ENCODE peak calls at places on chromosomes 6 and 20, in four cellular contexts. One of them, this sample, is unnamed.

GRCh38 chr6:52284131-52284459 is 447 bp downstream of the MCM3 start:
- DNase-seq in GM20000: peak
- DNase-seq in ascending aorta: peak
- DNase-seq in fibroblast of villous mesenchyme: no peak
- DNase-seq in this sample: no peak

GRCh38 chr20:31922588-31922987 is 29.3 kb downstream of the PDRG1 start:
- DNase-seq in GM20000: no peak
- DNase-seq in ascending aorta: no peak
- DNase-seq in fibroblast of villous mesenchyme: no peak
- DNase-seq in this sample: no peak

GRCh38 chr20:31835977-31836852 is 9.2 kb downstream of the FOXS1 start:
- DNase-seq in GM20000: peak
- DNase-seq in ascending aorta: peak
- DNase-seq in fibroblast of villous mesenchyme: peak
- DNase-seq in this sample: peak

GRCh38 chr6:14459315-14459714 is 341.7 kb downstream of the CD83 start:
- DNase-seq in GM20000: no peak
- DNase-seq in ascending aorta: no peak
- DNase-seq in fibroblast of villous mesenchyme: no peak
- DNase-seq in this sample: no peak

GRCh38 chr6:46815130-46815529 is 21.9 kb downstream of the MEP1A start:
- DNase-seq in GM20000: no peak
- DNase-seq in ascending aorta: no peak
- DNase-seq in fibroblast of villous mesenchyme: no peak
- DNase-seq in this sample: no peak

GRCh38 chr6:150877928-150878327 is 12.4 kb downstream of the MTHFD1L start:
- DNase-seq in GM20000: no peak
- DNase-seq in ascending aorta: peak
- DNase-seq in fibroblast of villous mesenchyme: no peak
- DNase-seq in this sample: no peak

GRCh38 chr6:127900935-127901334 is at the start of gene THEMIS:
- DNase-seq in GM20000: no peak
- DNase-seq in ascending aorta: no peak
- DNase-seq in fibroblast of villous mesenchyme: no peak
- DNase-seq in this sample: no peak

GRCh38 chr6:99613398-99613704 is 6.7 kb downstream of the PRDM13 start:
- DNase-seq in GM20000: peak
- DNase-seq in ascending aorta: no peak
- DNase-seq in fibroblast of villous mesenchyme: peak
- DNase-seq in this sample: peak

GRCh38 chr20:56418385-56418861 is 6.4 kb downstream of the CASS4 start:
- DNase-seq in GM20000: no peak
- DNase-seq in ascending aorta: no peak
- DNase-seq in fibroblast of villous mesenchyme: peak
- DNase-seq in this sample: no peak

GRCh38 chr6:40322336-40322735 is 264.8 kb downstream of the LRFN2 start:
- DNase-seq in GM20000: no peak
- DNase-seq in ascending aorta: no peak
- DNase-seq in fibroblast of villous mesenchyme: no peak
- DNase-seq in this sample: no peak

GRCh38 chr6:169868458-169868857 is 117.0 kb downstream of the ERMARD start:
- DNase-seq in GM20000: peak
- DNase-seq in ascending aorta: no peak
- DNase-seq in fibroblast of villous mesenchyme: no peak
- DNase-seq in this sample: no peak

GRCh38 chr6:168088161-168089106 is 9.4 kb upstream of the FRMD1 start:
- DNase-seq in GM20000: no peak
- DNase-seq in ascending aorta: no peak
- DNase-seq in fibroblast of villous mesenchyme: peak
- DNase-seq in this sample: no peak

GRCh38 chr20:56249244-56249955 is 868 bp downstream of the MC3R start:
- DNase-seq in GM20000: peak
- DNase-seq in ascending aorta: no peak
- DNase-seq in fibroblast of villous mesenchyme: peak
- DNase-seq in this sample: peak

GRCh38 chr20:57995381-57995977 is 233.0 kb downstream of the ANKRD60 start:
- DNase-seq in GM20000: no peak
- DNase-seq in ascending aorta: no peak
- DNase-seq in fibroblast of villous mesenchyme: no peak
- DNase-seq in this sample: no peak

GRCh38 chr20:31909253-31910070 is 39.0 kb downstream of the TTLL9 start:
- DNase-seq in GM20000: no peak
- DNase-seq in ascending aorta: no peak
- DNase-seq in fibroblast of villous mesenchyme: no peak
- DNase-seq in this sample: no peak

GRCh38 chr6:44167567-44167966 is 8.9 kb downstream of the CAPN11 start:
- DNase-seq in GM20000: no peak
- DNase-seq in ascending aorta: no peak
- DNase-seq in fibroblast of villous mesenchyme: no peak
- DNase-seq in this sample: no peak

GRCh38 chr6:118893095-118893881 is 664 bp upstream of the ASF1A start:
- DNase-seq in GM20000: peak
- DNase-seq in ascending aorta: peak
- DNase-seq in fibroblast of villous mesenchyme: peak
- DNase-seq in this sample: peak

GRCh38 chr6:30615958-30616810 is 859 bp downstream of the PPP1R10 start:
- DNase-seq in GM20000: no peak
- DNase-seq in ascending aorta: no peak
- DNase-seq in fibroblast of villous mesenchyme: peak
- DNase-seq in this sample: no peak

GRCh38 chr6:7899046-7899888 is 11.3 kb downstream of the TXNDC5 start:
- DNase-seq in GM20000: peak
- DNase-seq in ascending aorta: no peak
- DNase-seq in fibroblast of villous mesenchyme: no peak
- DNase-seq in this sample: peak

GRCh38 chr6:39517763-39518162 is 195.3 kb upstream of the KCNK16 start:
- DNase-seq in GM20000: no peak
- DNase-seq in ascending aorta: no peak
- DNase-seq in fibroblast of villous mesenchyme: peak
- DNase-seq in this sample: no peak

GRCh38 chr20:55977723-55978481 is 27.4 kb downstream of the CBLN4 start:
- DNase-seq in GM20000: no peak
- DNase-seq in ascending aorta: no peak
- DNase-seq in fibroblast of villous mesenchyme: no peak
- DNase-seq in this sample: no peak

GRCh38 chr6:3798211-3798909 is 46.8 kb upstream of the PXDC1 start:
- DNase-seq in GM20000: no peak
- DNase-seq in ascending aorta: no peak
- DNase-seq in fibroblast of villous mesenchyme: no peak
- DNase-seq in this sample: no peak

GRCh38 chr6:41561386-41561785 is 15.2 kb downstream of the FOXP4 start:
- DNase-seq in GM20000: no peak
- DNase-seq in ascending aorta: no peak
- DNase-seq in fibroblast of villous mesenchyme: no peak
- DNase-seq in this sample: no peak

GRCh38 chr6:53979468-53980067 is 131.7 kb upstream of the MLIP start:
- DNase-seq in GM20000: peak
- DNase-seq in ascending aorta: no peak
- DNase-seq in fibroblast of villous mesenchyme: peak
- DNase-seq in this sample: peak

GRCh38 chr6:148053209-148053608 is 289.4 kb upstream of the SASH1 start:
- DNase-seq in GM20000: no peak
- DNase-seq in ascending aorta: no peak
- DNase-seq in fibroblast of villous mesenchyme: no peak
- DNase-seq in this sample: no peak

GRCh38 chr6:148054219-148054618 is 288.4 kb upstream of the SASH1 start:
- DNase-seq in GM20000: no peak
- DNase-seq in ascending aorta: no peak
- DNase-seq in fibroblast of villous mesenchyme: no peak
- DNase-seq in this sample: no peak

GRCh38 chr6:148053796-148054195 is 288.8 kb upstream of the SASH1 start:
- DNase-seq in GM20000: no peak
- DNase-seq in ascending aorta: no peak
- DNase-seq in fibroblast of villous mesenchyme: no peak
- DNase-seq in this sample: no peak

GRCh38 chr6:148059869-148060268 is 282.8 kb upstream of the SASH1 start:
- DNase-seq in GM20000: no peak
- DNase-seq in ascending aorta: no peak
- DNase-seq in fibroblast of villous mesenchyme: no peak
- DNase-seq in this sample: no peak

GRCh38 chr6:148055410-148055809 is 287.2 kb upstream of the SASH1 start:
- DNase-seq in GM20000: no peak
- DNase-seq in ascending aorta: no peak
- DNase-seq in fibroblast of villous mesenchyme: no peak
- DNase-seq in this sample: no peak
- TF ChIP-seq CTCF in GM20000: no peak
- TF ChIP-seq CTCF in ascending aorta: no peak
- TF ChIP-seq CTCF in fibroblast of villous mesenchyme: no peak
- TF ChIP-seq CTCF in this sample: no peak

DNA sequence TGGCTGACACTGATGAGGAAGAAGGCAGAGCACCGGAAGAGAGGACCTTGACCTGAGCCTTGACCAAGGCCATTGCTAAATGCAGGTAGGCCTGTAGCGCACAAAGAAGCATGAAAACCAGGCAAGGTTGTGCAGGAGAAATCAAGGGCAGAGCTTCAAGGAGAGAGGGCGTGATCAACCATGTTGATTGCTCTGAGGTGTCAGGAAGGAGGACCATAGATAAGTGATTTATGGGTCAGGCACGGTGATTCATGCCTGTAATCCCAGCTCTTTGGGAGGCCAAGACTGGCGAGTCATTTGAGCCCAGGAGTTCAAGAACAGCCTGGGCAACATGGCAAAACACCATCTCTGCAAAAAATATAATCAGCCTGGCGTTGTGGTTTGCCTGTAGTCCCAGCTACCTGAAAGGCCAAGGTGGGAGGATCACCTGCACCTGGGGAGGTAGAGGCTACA is 12.4 kb downstream of the PLCG1 start:
- DNase-seq in GM20000: no peak
- DNase-seq in ascending aorta: no peak
- DNase-seq in fibroblast of villous mesenchyme: peak
- DNase-seq in this sample: no peak
- TF ChIP-seq CTCF in GM20000: no peak
- TF ChIP-seq CTCF in ascending aorta: no peak
- TF ChIP-seq CTCF in fibroblast of villous mesenchyme: no peak
- TF ChIP-seq CTCF in this sample: no peak

GRCh38 chr6:157021267-157022021 is 244.3 kb downstream of the ARID1B start:
- DNase-seq in GM20000: peak
- DNase-seq in ascending aorta: peak
- DNase-seq in fibroblast of villous mesenchyme: peak
- DNase-seq in this sample: peak
- TF ChIP-seq CTCF in GM20000: peak
- TF ChIP-seq CTCF in ascending aorta: peak
- TF ChIP-seq CTCF in fibroblast of villous mesenchyme: peak
- TF ChIP-seq CTCF in this sample: peak

GRCh38 chr6:34237316-34237721 is 646 bp downstream of the HMGA1 start:
- DNase-seq in GM20000: peak
- DNase-seq in ascending aorta: peak
- DNase-seq in fibroblast of villous mesenchyme: no peak
- DNase-seq in this sample: peak

GRCh38 chr6:34237722-34238506 is 1.2 kb downstream of the HMGA1 start:
- DNase-seq in GM20000: peak
- DNase-seq in ascending aorta: peak
- DNase-seq in fibroblast of villous mesenchyme: peak
- DNase-seq in this sample: peak

GRCh38 chr6:34234667-34235604 is 1.7 kb upstream of the HMGA1 start:
- DNase-seq in GM20000: peak
- DNase-seq in ascending aorta: peak
- DNase-seq in fibroblast of villous mesenchyme: no peak
- DNase-seq in this sample: peak

GRCh38 chr6:34235605-34236422 is 859 bp upstream of the HMGA1 start:
- DNase-seq in GM20000: peak
- DNase-seq in ascending aorta: peak
- DNase-seq in fibroblast of villous mesenchyme: peak
- DNase-seq in this sample: peak

DNA sequence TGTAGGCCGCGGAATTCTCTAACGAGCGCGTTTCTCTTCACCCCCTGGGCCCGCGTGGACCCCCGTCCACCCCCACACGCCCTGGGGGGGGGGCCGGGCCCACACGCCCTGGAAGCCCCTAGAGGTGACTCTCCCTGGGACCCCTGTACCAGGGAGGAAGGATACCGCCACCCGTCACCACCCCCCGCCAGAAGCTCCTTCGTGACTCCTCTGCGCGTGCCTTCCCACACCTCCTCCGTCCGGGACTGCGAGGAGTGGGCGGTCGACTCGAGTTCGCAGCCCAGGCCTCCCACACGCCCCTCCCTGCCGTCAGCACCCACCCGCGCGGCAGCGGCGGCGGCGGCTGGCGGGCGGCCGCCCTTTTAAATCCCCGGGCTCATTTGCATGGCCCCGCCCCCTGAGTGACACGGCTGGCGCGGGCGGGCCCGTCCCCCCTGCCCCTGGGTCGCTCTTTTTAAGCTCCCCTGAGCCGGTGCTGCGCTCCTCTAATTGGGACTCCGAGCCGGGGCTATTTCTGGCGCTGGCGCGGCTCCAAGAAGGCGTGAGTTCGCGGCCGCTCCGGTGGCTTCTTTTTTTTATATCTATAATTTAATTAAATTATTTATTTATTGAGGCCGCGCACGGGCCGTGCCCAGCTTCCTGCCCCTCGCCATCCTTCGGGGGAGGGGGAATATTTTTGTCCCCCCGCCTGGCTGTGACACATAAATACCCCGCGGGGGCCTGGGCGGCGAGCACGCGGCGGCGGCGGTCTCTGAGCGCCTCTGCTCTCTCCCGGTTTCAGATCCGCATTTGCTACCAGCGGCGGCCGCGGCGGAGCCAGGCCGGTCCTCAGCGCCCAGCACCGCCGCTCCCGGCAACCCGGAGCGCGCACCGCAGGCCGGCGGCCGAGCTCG is at the start of gene HMGA1:
- DNase-seq in GM20000: peak
- DNase-seq in ascending aorta: peak
- DNase-seq in fibroblast of villous mesenchyme: peak
- DNase-seq in this sample: peak
- TF ChIP-seq CTCF in GM20000: no peak
- TF ChIP-seq CTCF in ascending aorta: no peak
- TF ChIP-seq CTCF in fibroblast of villous mesenchyme: no peak
- TF ChIP-seq CTCF in this sample: no peak

GRCh38 chr20:1588166-1588868 is 30.8 kb upstream of the SIRPD start:
- DNase-seq in GM20000: no peak
- DNase-seq in ascending aorta: no peak
- DNase-seq in fibroblast of villous mesenchyme: no peak
- DNase-seq in this sample: no peak

GRCh38 chr20:1588869-1589460 is 30.8 kb downstream of the SIRPB1 start:
- DNase-seq in GM20000: no peak
- DNase-seq in ascending aorta: no peak
- DNase-seq in fibroblast of villous mesenchyme: no peak
- DNase-seq in this sample: no peak
- TF ChIP-seq CTCF in GM20000: no peak
- TF ChIP-seq CTCF in ascending aorta: no peak
- TF ChIP-seq CTCF in fibroblast of villous mesenchyme: no peak
- TF ChIP-seq CTCF in this sample: no peak